ENCODE peak calls at places on chromosomes 5 and 9, in six cellular contexts. R is hepatocyte, U is H9, F is Calu3, D is HCT116, Q is GM20000. I is an unnamed sample.

GRCh38 chr5:154249786-154250185 is 59.3 kb downstream of the GALNT10 start:
- DNase-seq in R (no peak), U (no peak), F (no peak), D (no peak), Q (no peak), I (no peak)

GRCh38 chr9:93680445-93681315 is 104.3 kb downstream of the PHF2 start:
- DNase-seq in R (no peak), U (peak; percentile 29), F (no peak), D (no peak), Q (peak; percentile 5), I (no peak)

GRCh38 chr9:92986175-92987110 is 39.1 kb downstream of the FGD3 start:
- DNase-seq in R (no peak), U (no peak), F (no peak), D (no peak), Q (no peak), I (no peak)

GRCh38 chr9:37992924-37993349 is 76.1 kb downstream of the SHB start:
- DNase-seq in R (no peak), U (no peak), F (no peak), D (no peak), Q (no peak), I (no peak)

GRCh38 chr9:95336281-95336680 is 18.8 kb upstream of the FANCC start:
- DNase-seq in R (peak; percentile 22), U (peak; percentile 55), F (peak; percentile 4), D (no peak), Q (no peak), I (no peak)

GRCh38 chr9:82880353-82880752 is 182.6 kb downstream of the RASEF start:
- DNase-seq in R (no peak), U (no peak), F (no peak), D (no peak), Q (no peak), I (no peak)

GRCh38 chr5:36651775-36652685 is 45.6 kb downstream of the SLC1A3 start:
- DNase-seq in R (peak; percentile 19), U (no peak), F (no peak), D (no peak), Q (no peak), I (no peak)

GRCh38 chr9:68523367-68523936 is 17.2 kb downstream of the TMEM252 start:
- DNase-seq in R (no peak), U (no peak), F (peak; percentile 32), D (no peak), Q (no peak), I (no peak)

GRCh38 chr5:61993446-61994017 is 312.5 kb upstream of the KIF2A start:
- DNase-seq in R (no peak), U (no peak), F (no peak), D (no peak), Q (no peak), I (no peak)

GRCh38 chr9:4508246-4508906 is 18.1 kb downstream of the SLC1A1 start:
- DNase-seq in R (peak; percentile 55), U (no peak), F (no peak), D (no peak), Q (no peak), I (no peak)

GRCh38 chr5:83353231-83353630 is 118.3 kb upstream of the VCAN start:
- DNase-seq in R (no peak), U (no peak), F (no peak), D (no peak), Q (no peak), I (no peak)

DNA sequence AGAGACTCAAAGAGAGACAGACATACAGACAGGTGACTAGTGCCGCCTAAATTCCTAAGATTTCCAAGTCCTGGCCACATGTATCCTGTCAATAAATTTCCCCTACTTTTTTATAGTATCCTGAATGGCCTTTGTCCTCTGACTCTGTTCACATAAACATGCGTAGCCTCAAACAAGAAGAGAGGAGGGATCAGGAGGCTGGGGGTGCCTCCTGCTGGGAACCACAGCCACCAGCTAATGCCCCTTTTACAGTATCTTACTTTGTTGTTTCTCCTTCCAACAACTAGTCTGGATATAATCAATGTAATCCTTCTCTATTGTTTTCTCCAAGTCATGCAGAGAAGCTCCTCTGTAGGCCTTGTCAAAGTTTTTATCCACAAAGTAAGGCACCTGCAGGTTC is 15.9 kb upstream of the SPATA24 start:
- DNase-seq in R (peak; percentile 43), U (no peak), F (no peak), D (no peak), Q (no peak), I (no peak)
- TF ChIP-seq CTCF in R (peak; percentile 22), U (no peak), F (no peak), D (no peak), Q (no peak), I (no peak)

GRCh38 chr9:107474124-107474523 is 15.4 kb downstream of the KLF4 start:
- DNase-seq in R (no peak), U (no peak), F (no peak), D (no peak), Q (no peak), I (no peak)
- TF ChIP-seq CTCF in R (no peak), U (no peak), F (no peak), D (no peak), Q (no peak), I (no peak)

GRCh38 chr9:129109952-129110739 is 447 bp downstream of the CRAT start:
- DNase-seq in R (peak; percentile 49), U (no peak), F (no peak), D (no peak), Q (no peak), I (peak; percentile 73)
- TF ChIP-seq CTCF in R (peak; percentile 12), U (no peak), F (no peak), D (no peak), Q (no peak), I (peak; percentile 23)

GRCh38 chr9:114719290-114719689 is 37.3 kb upstream of the TEX48 start:
- DNase-seq in R (no peak), U (no peak), F (no peak), D (no peak), Q (no peak), I (no peak)

GRCh38 chr9:114721491-114722362 is 39.7 kb upstream of the TEX48 start:
- DNase-seq in R (peak; percentile 85), U (no peak), F (peak; percentile 33), D (no peak), Q (no peak), I (no peak)

GRCh38 chr9:114717908-114718486 is 36.0 kb upstream of the TEX48 start:
- DNase-seq in R (no peak), U (no peak), F (no peak), D (no peak), Q (no peak), I (no peak)

GRCh38 chr9:114720296-114720695 is 38.3 kb upstream of the TEX48 start:
- DNase-seq in R (no peak), U (no peak), F (no peak), D (no peak), Q (no peak), I (no peak)

DNA sequence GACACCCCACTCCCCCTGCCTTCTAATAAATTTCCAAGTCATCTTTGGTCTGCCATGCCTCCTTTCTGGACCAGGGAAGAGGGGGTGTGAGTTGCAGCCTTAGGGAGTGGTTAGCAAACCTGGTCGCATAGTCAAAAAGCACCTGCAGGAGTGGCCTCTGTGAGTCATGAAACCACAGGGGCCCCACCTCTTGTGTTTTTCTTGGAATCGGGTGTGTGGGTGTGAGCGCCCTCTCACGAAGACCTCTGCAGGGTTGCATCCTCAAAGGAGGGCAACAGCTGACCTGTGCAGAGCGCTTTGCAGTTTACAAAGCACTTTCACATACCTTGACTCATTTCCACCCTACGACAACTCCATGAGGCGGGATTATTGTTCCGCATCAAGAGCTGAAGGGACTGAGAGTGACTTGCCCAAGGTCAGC is 36.8 kb upstream of the TEX48 start:
- DNase-seq in R (peak; percentile 28), U (peak; percentile 34), F (peak; percentile 79), D (peak; percentile 88), Q (peak; percentile 40), I (no peak)
- TF ChIP-seq CTCF in R (no peak), U (peak; percentile 14), F (no peak), D (peak; percentile 12), Q (no peak), I (no peak)

GRCh38 chr5:42005561-42006153 is 80.6 kb downstream of the FBXO4 start:
- DNase-seq in R (peak; percentile 45), U (no peak), F (no peak), D (peak; percentile 13), Q (peak; percentile 12), I (no peak)
- TF ChIP-seq CTCF in R (peak; percentile 64), U (peak; percentile 82), F (peak; percentile 71), D (peak; percentile 76), Q (peak; percentile 41), I (peak; percentile 85)

GRCh38 chr5:138789771-138790242 is 36.6 kb downstream of the CTNNA1 start:
- DNase-seq in R (peak; percentile 34), U (no peak), F (peak; percentile 12), D (peak; percentile 37), Q (peak; percentile 65), I (no peak)
- TF ChIP-seq CTCF in R (peak; percentile 52), U (peak; percentile 83), F (peak; percentile 52), D (peak; percentile 72), Q (peak; percentile 48), I (peak; percentile 70)

GRCh38 chr5:179820483-179821297 is at the start of gene SQSTM1:
- DNase-seq in R (peak; percentile 95), U (peak; percentile 73), F (peak; percentile 91), D (no peak), Q (peak; percentile 95), I (peak; percentile 86)

GRCh38 chr5:179820127-179820482 is 600 bp upstream of the SQSTM1 start:
- DNase-seq in R (no peak), U (no peak), F (no peak), D (no peak), Q (no peak), I (no peak)

GRCh38 chr5:179822444-179822990 is 1.8 kb downstream of the SQSTM1 start:
- DNase-seq in R (no peak), U (no peak), F (no peak), D (no peak), Q (no peak), I (no peak)

GRCh38 chr5:179822059-179822432 is 1.3 kb downstream of the SQSTM1 start:
- DNase-seq in R (no peak), U (no peak), F (no peak), D (no peak), Q (no peak), I (no peak)

DNA sequence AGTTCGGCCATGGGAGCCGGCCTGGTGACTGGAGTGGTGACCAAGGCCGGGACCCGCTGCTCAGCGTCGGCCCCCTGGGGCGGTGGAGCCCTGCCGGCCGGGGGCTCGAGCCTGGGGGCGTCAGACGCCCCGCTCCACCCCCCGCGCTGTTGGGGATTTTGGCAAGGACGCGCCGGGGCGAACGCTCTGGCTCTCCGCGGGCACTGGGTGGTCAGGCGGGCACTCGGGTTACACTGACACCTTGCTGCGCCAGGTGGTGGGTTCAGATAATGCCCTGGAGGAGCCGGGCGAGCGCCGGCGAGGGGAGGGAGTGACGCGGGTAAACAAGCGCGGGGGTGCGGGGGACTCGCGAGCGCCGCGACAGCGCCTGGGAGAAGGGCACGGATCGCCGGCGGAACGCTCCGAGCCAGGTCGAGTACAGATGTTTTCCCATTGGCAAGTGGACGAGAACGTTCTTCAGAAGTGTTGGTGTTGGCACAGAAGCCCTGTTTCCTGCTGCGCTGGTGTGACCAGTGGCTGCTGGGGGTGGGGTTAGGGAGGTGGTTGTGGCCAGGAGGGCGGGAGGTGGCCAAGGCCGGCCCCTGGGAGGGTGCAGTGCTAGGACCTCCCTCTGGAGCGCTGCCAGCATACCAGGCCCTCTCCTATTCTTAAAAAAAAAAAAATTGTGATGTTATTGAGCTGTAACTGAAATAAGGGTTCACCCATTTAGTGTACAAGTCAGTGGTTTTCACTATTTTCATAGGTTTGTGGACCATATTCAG is 773 bp downstream of the SQSTM1 start:
- DNase-seq in R (peak; percentile 94), U (peak; percentile 87), F (peak; percentile 98), D (peak; percentile 81), Q (peak; percentile 94), I (peak; percentile 79)
- TF ChIP-seq CTCF in R (no peak), U (peak; percentile 11), F (no peak), D (no peak), Q (no peak), I (peak; percentile 16)

I was measured in glutamatergic neuron.